ENCODE peak calls at places on chromosome 3, in five cellular contexts. One of them, this sample, is unnamed.

GRCh38 chr3:173789530-173789929 is 392.0 kb downstream of the NLGN1 start:
- DNase-seq in Calu3: no peak
- DNase-seq in progenitor cell of endocrine pancreas: no peak
- DNase-seq in A549: no peak
- DNase-seq in Peyer's patch: no peak
- DNase-seq in this sample: no peak

GRCh38 chr3:49469037-49469875 is 811 bp upstream of the DAG1 start:
- DNase-seq in progenitor cell of endocrine pancreas: peak
- DNase-seq in A549: peak
- DNase-seq in Calu3: peak
- DNase-seq in Peyer's patch: no peak
- DNase-seq in this sample: no peak

GRCh38 chr3:41682996-41683395 is 278.9 kb downstream of the ULK4 start:
- DNase-seq in Peyer's patch: no peak
- DNase-seq in A549: no peak
- DNase-seq in progenitor cell of endocrine pancreas: no peak
- DNase-seq in Calu3: no peak
- DNase-seq in this sample: no peak

GRCh38 chr3:142896201-142896755 is 7.4 kb upstream of the PCOLCE2 start:
- DNase-seq in Calu3: no peak
- DNase-seq in progenitor cell of endocrine pancreas: no peak
- DNase-seq in Peyer's patch: no peak
- DNase-seq in A549: peak
- DNase-seq in this sample: no peak

GRCh38 chr3:16536996-16537395 is 23.5 kb upstream of the RFTN1 start:
- DNase-seq in A549: no peak
- DNase-seq in Peyer's patch: no peak
- DNase-seq in Calu3: no peak
- DNase-seq in progenitor cell of endocrine pancreas: no peak
- DNase-seq in this sample: no peak

GRCh38 chr3:46884929-46885328 is 7.4 kb downstream of the PTH1R start:
- DNase-seq in Calu3: no peak
- DNase-seq in Peyer's patch: no peak
- DNase-seq in A549: no peak
- DNase-seq in progenitor cell of endocrine pancreas: no peak
- DNase-seq in this sample: no peak

GRCh38 chr3:39409514-39410136 is 3.1 kb downstream of the RPSA start:
- DNase-seq in progenitor cell of endocrine pancreas: no peak
- DNase-seq in Peyer's patch: no peak
- DNase-seq in Calu3: no peak
- DNase-seq in A549: no peak
- DNase-seq in this sample: no peak

GRCh38 chr3:57112206-57112605 is 51.7 kb downstream of the SPATA12 start:
- DNase-seq in progenitor cell of endocrine pancreas: no peak
- DNase-seq in Peyer's patch: no peak
- DNase-seq in A549: peak
- DNase-seq in Calu3: peak
- DNase-seq in this sample: no peak

GRCh38 chr3:78941587-78941986 is 826.2 kb downstream of the ROBO1 start:
- DNase-seq in Peyer's patch: no peak
- DNase-seq in Calu3: peak
- DNase-seq in A549: peak
- DNase-seq in progenitor cell of endocrine pancreas: no peak
- DNase-seq in this sample: no peak

GRCh38 chr3:31968927-31969418 is 12.1 kb downstream of the OSBPL10 start:
- DNase-seq in progenitor cell of endocrine pancreas: no peak
- DNase-seq in Peyer's patch: no peak
- DNase-seq in Calu3: peak
- DNase-seq in A549: peak
- DNase-seq in this sample: no peak

GRCh38 chr3:4343258-4343657 is 40.1 kb downstream of the SETMAR start:
- DNase-seq in Calu3: no peak
- DNase-seq in A549: no peak
- DNase-seq in progenitor cell of endocrine pancreas: no peak
- DNase-seq in Peyer's patch: no peak
- DNase-seq in this sample: no peak

GRCh38 chr3:139267300-139268246 is 76.2 kb upstream of the MRPS22 start:
- DNase-seq in Calu3: no peak
- DNase-seq in A549: no peak
- DNase-seq in progenitor cell of endocrine pancreas: no peak
- DNase-seq in Peyer's patch: no peak
- DNase-seq in this sample: no peak

GRCh38 chr3:54670269-54671000 is 257.4 kb downstream of the LRTM1 start:
- DNase-seq in A549: no peak
- DNase-seq in Calu3: no peak
- DNase-seq in progenitor cell of endocrine pancreas: no peak
- DNase-seq in Peyer's patch: no peak
- DNase-seq in this sample: no peak

GRCh38 chr3:51673181-51673801 is 2.2 kb downstream of the TEX264 start:
- DNase-seq in A549: no peak
- DNase-seq in progenitor cell of endocrine pancreas: no peak
- DNase-seq in Calu3: no peak
- DNase-seq in Peyer's patch: no peak
- DNase-seq in this sample: no peak

GRCh38 chr3:105518806-105519418 is 152.2 kb downstream of the ALCAM start:
- DNase-seq in Calu3: peak
- DNase-seq in A549: peak
- DNase-seq in Peyer's patch: no peak
- DNase-seq in progenitor cell of endocrine pancreas: peak
- DNase-seq in this sample: no peak

GRCh38 chr3:10459954-10460754 is 45.2 kb downstream of the ATP2B2 start:
- DNase-seq in Peyer's patch: no peak
- DNase-seq in Calu3: peak
- DNase-seq in progenitor cell of endocrine pancreas: peak
- DNase-seq in A549: peak
- DNase-seq in this sample: peak

GRCh38 chr3:63814300-63814699 is 4.8 kb upstream of the C3orf49 start:
- DNase-seq in A549: no peak
- DNase-seq in progenitor cell of endocrine pancreas: no peak
- DNase-seq in Peyer's patch: no peak
- DNase-seq in Calu3: peak
- DNase-seq in this sample: no peak

DNA sequence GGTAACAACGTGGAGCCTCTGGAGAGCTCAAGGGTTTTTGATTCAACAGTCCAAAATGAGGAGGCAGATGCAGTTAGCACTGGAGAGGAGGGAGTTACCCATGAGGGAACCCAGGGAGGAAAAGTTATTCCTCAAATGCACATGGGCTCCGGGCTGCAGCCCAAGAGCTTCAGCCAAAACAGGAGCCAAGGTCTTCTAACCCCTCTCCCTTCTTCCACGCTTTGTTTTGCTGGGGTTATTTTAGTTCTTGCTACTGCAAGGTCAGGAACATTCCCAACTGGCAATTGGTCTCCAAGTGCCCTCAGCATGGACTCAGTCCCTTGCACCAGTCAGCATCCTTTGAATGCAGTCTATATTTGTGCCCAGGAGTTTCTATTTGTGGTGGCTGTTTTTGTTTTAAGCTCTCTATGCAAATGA is 90.0 kb downstream of the TGFBR2 start:
- DNase-seq in progenitor cell of endocrine pancreas: no peak
- DNase-seq in Calu3: no peak
- DNase-seq in Peyer's patch: no peak
- DNase-seq in A549: no peak
- DNase-seq in this sample: no peak
- TF ChIP-seq CTCF in progenitor cell of endocrine pancreas: no peak
- TF ChIP-seq CTCF in Calu3: no peak
- TF ChIP-seq CTCF in Peyer's patch: no peak
- TF ChIP-seq CTCF in A549: no peak
- TF ChIP-seq CTCF in this sample: no peak

GRCh38 chr3:156814295-156814694 is 11.9 kb upstream of the LEKR1 start:
- DNase-seq in Calu3: no peak
- DNase-seq in Peyer's patch: no peak
- DNase-seq in progenitor cell of endocrine pancreas: no peak
- DNase-seq in A549: no peak
- DNase-seq in this sample: no peak

GRCh38 chr3:156818890-156819289 is 7.3 kb upstream of the LEKR1 start:
- DNase-seq in Calu3: peak
- DNase-seq in progenitor cell of endocrine pancreas: no peak
- DNase-seq in A549: peak
- DNase-seq in Peyer's patch: no peak
- DNase-seq in this sample: no peak

GRCh38 chr3:156816794-156817741 is 9.1 kb upstream of the LEKR1 start:
- DNase-seq in A549: peak
- DNase-seq in Calu3: peak
- DNase-seq in progenitor cell of endocrine pancreas: peak
- DNase-seq in Peyer's patch: peak
- DNase-seq in this sample: peak

GRCh38 chr3:156817931-156818765 is 8.0 kb upstream of the LEKR1 start:
- DNase-seq in A549: no peak
- DNase-seq in Calu3: no peak
- DNase-seq in Peyer's patch: no peak
- DNase-seq in progenitor cell of endocrine pancreas: no peak
- DNase-seq in this sample: no peak

GRCh38 chr3:156816091-156816793 is 9.9 kb upstream of the LEKR1 start:
- DNase-seq in Peyer's patch: peak
- DNase-seq in A549: peak
- DNase-seq in Calu3: peak
- DNase-seq in progenitor cell of endocrine pancreas: peak
- DNase-seq in this sample: peak
- TF ChIP-seq CTCF in Peyer's patch: no peak
- TF ChIP-seq CTCF in A549: no peak
- TF ChIP-seq CTCF in Calu3: no peak
- TF ChIP-seq CTCF in progenitor cell of endocrine pancreas: peak
- TF ChIP-seq CTCF in this sample: no peak

DNA sequence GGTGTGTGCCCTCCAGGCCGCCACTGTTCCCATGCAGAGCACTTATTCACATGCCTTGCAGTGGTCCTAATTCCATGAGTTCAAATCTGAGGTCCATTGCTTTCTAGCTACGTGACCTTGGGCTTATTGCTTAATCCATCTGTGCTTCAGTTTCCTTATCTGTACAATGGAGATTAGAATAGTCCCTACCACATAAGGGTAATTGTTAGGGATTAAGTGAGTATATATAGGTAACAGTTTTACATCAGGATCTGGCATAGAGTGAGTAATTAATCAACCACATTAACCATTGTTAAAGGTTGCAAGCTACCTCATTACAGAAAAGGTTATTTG is 7.6 kb downstream of the CPN2 start:
- DNase-seq in Peyer's patch: no peak
- DNase-seq in A549: no peak
- DNase-seq in Calu3: no peak
- DNase-seq in progenitor cell of endocrine pancreas: no peak
- DNase-seq in this sample: no peak
- TF ChIP-seq CTCF in Peyer's patch: no peak
- TF ChIP-seq CTCF in A549: no peak
- TF ChIP-seq CTCF in Calu3: no peak
- TF ChIP-seq CTCF in progenitor cell of endocrine pancreas: no peak
- TF ChIP-seq CTCF in this sample: no peak

DNA sequence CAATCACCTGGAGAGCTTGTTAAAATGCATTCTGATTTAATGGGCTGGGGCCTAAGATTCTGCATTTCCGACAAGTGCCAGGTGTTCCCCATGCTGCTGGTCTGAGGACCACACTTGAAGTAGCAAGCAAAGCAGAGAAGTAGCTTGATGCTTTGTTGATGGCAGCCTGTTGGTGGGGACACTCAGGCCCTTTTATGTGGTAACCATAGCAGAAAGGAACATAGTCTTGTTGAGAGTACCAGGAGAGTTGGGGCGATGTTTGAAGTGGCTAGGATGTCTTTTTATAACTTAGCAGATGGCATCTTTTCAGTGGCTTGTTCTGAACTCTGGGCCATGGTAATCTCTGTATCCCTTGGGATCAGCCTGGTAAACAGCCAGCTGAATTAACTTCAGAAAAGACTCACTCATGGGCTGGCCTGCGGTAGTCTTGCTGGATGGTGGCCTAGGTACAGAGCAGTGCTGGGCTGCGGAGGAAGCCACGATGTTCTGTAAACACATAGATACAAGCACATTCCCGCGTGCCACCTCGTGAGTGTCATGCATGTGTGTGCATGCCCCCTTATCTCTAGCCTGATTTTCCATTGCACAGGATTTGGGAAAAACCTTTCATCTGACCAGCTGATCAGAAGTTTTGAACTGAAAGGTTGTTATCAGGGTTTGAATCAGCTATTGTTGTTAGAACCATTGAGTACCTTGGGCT is 292.4 kb upstream of the LRRFIP2 start:
- DNase-seq in Calu3: no peak
- DNase-seq in progenitor cell of endocrine pancreas: no peak
- DNase-seq in A549: no peak
- DNase-seq in Peyer's patch: no peak
- DNase-seq in this sample: no peak
- TF ChIP-seq CTCF in Calu3: no peak
- TF ChIP-seq CTCF in progenitor cell of endocrine pancreas: no peak
- TF ChIP-seq CTCF in A549: no peak
- TF ChIP-seq CTCF in Peyer's patch: no peak
- TF ChIP-seq CTCF in this sample: no peak

DNA sequence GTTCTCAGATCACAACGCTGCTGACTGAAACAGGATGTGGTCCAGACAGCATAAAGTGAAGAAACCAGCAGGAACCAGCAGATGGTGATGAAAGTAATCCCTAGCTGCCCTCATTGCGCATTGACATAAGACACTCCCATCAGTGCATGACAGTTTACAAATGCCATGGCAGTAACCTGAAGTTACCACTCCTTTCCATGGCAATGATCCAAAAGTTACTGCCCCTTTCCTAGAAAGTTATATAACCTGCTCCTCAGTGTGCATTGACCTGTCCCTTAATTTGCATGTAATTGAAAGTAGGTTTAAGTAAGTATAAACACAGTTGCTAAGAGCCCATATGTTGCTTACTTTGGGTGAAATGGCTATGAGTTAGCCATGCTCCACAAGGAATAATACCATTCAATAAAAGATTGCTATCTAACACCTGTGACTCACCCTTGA is 149.1 kb upstream of the CD96 start:
- DNase-seq in progenitor cell of endocrine pancreas: no peak
- DNase-seq in Peyer's patch: peak
- DNase-seq in Calu3: peak
- DNase-seq in A549: peak
- DNase-seq in this sample: peak
- TF ChIP-seq CTCF in progenitor cell of endocrine pancreas: no peak
- TF ChIP-seq CTCF in Peyer's patch: no peak
- TF ChIP-seq CTCF in Calu3: no peak
- TF ChIP-seq CTCF in A549: no peak
- TF ChIP-seq CTCF in this sample: no peak

DNA sequence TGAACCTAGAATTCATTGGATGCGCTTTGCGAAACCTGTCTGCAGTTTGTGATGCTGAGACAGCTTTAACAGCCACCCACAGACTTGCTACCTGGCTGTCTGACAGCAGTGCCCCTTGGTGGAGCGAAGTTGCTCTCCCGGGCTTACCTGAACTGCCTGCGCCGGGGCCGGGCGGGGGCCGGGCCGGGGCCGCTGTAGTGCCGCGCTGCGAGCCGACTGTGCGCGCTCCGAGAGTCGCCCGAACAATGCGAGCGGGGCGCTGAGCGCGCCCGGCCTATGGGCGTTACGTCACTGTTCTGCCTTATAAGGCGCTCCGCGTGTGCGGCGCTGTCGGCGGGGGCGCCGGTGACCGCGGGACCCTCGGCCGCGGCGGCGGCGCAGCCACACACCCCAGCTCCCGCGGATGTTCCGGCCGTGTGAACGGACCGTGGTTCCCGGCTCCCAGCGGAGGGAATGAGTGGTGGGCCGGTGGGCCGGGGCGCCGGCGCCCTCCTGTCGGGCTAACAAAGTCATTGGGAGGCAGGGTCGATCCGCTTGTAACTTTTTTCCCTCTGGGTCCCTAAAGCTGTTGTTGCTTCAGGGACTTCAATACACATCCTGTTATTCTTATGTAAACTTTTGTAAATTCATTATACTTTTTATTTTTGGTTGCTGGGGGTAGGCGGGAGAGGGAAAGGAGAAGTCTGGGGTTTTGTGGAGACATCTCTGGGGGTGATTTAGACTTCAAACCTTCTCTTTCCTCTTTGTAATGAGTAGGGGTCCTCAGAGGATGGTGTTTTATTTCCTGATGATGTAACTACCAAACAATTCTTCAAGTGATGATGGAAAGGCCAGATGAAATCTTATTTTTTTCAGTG is 58.5 kb downstream of the CMSS1 start:
- DNase-seq in progenitor cell of endocrine pancreas: peak
- DNase-seq in Peyer's patch: peak
- DNase-seq in A549: peak
- DNase-seq in Calu3: peak
- DNase-seq in this sample: peak
- TF ChIP-seq CTCF in progenitor cell of endocrine pancreas: peak
- TF ChIP-seq CTCF in Peyer's patch: no peak
- TF ChIP-seq CTCF in A549: no peak
- TF ChIP-seq CTCF in Calu3: no peak
- TF ChIP-seq CTCF in this sample: no peak